ENCODE peak calls at places on chromosomes 3 and 15, in six cellular contexts. R, B, J, X, V and I are unnamed samples.

GRCh38 chr15:40846846-40847224 is 3.0 kb downstream of the SPINT1 start:
- DNase-seq in X (no peak), V (no peak), J (no peak), R (no peak), B (no peak), I (peak)

GRCh38 chr3:33030246-33030645 is 66.7 kb downstream of the GLB1 start:
- DNase-seq in X (no peak), J (no peak), V (no peak), B (no peak), R (no peak), I (no peak)

GRCh38 chr15:57485869-57486268 is 105.8 kb upstream of the MYZAP start:
- DNase-seq in B (peak), R (no peak), J (no peak), V (peak), X (peak), I (no peak)

GRCh38 chr15:85757073-85757938 is 37.4 kb downstream of the KLHL25 start:
- DNase-seq in B (no peak), R (no peak), X (no peak), J (no peak), V (no peak), I (no peak)

GRCh38 chr3:13002398-13003124 is 70.7 kb downstream of the IQSEC1 start:
- DNase-seq in R (no peak), X (no peak), V (no peak), B (no peak), J (no peak), I (peak)

GRCh38 chr3:190053919-190054672 is 66.6 kb downstream of the P3H2 start:
- DNase-seq in V (peak), B (no peak), X (no peak), R (no peak), J (no peak), I (no peak)

GRCh38 chr3:164641071-164641470 is 437.2 kb downstream of the SI start:
- DNase-seq in V (peak), B (no peak), J (no peak), R (no peak), X (no peak), I (no peak)

GRCh38 chr3:184015381-184016019 is 2.2 kb downstream of the ABCC5 start:
- DNase-seq in R (no peak), V (no peak), B (no peak), X (no peak), J (no peak), I (no peak)

GRCh38 chr3:187186801-187187421 is 10.4 kb upstream of the RTP1 start:
- DNase-seq in J (peak), V (peak), X (peak), R (no peak), B (no peak), I (peak)

GRCh38 chr15:69140306-69140705 is 20.1 kb upstream of the GLCE start:
- DNase-seq in B (no peak), V (no peak), X (no peak), J (no peak), R (no peak), I (no peak)

GRCh38 chr15:55683366-55683765 is 59.6 kb downstream of the PRTG start:
- DNase-seq in B (no peak), V (peak), X (no peak), J (no peak), R (no peak), I (no peak)

GRCh38 chr3:97958396-97958795 is 13.8 kb downstream of the RIOX2 start:
- DNase-seq in B (no peak), V (peak), R (no peak), J (no peak), X (no peak), I (no peak)

GRCh38 chr3:55923207-55923606 is 436.1 kb upstream of the WNT5A start:
- DNase-seq in X (no peak), J (no peak), B (no peak), V (no peak), R (no peak), I (no peak)

GRCh38 chr3:172853911-172854648 is 103.6 kb downstream of the ECT2 start:
- DNase-seq in B (peak), V (no peak), X (no peak), J (no peak), R (no peak), I (no peak)

GRCh38 chr3:113214917-113215595 is 3.7 kb downstream of the BOC start:
- DNase-seq in V (peak), X (no peak), R (no peak), J (no peak), B (no peak), I (no peak)

GRCh38 chr15:58457466-58457965 is 25.7 kb downstream of the LIPC start:
- DNase-seq in X (peak), B (no peak), V (peak), R (no peak), J (peak), I (peak)

GRCh38 chr15:48358229-48358641 is 27.0 kb downstream of the DUT start:
- DNase-seq in J (no peak), X (no peak), V (peak), B (peak), R (peak), I (peak)

GRCh38 chr15:74541494-74542191 is 623 bp downstream of the ARID3B start:
- DNase-seq in J (peak), B (peak), V (peak), X (no peak), R (no peak), I (peak)

GRCh38 chr3:11290743-11291680 is 18.8 kb downstream of the ATG7 start:
- DNase-seq in R (no peak), X (no peak), B (no peak), V (peak), J (no peak), I (peak)

GRCh38 chr15:41930221-41930866 is 36.5 kb upstream of the SPTBN5 start:
- DNase-seq in V (peak), R (no peak), B (no peak), J (no peak), X (peak), I (peak)
- TF ChIP-seq CTCF in V (peak), R (no peak), B (no peak), J (no peak), X (peak), I (no peak)

GRCh38 chr15:89575146-89575655 is at the start of gene TICRR:
- DNase-seq in V (peak), J (peak), X (peak), B (peak), R (peak), I (peak)

GRCh38 chr15:89575656-89576416 is 567 bp downstream of the TICRR start:
- DNase-seq in B (peak), V (no peak), X (no peak), R (no peak), J (no peak), I (peak)

GRCh38 chr15:89577776-89578115 is 2.5 kb downstream of the TICRR start:
- DNase-seq in X (no peak), J (no peak), B (peak), V (no peak), R (no peak), I (no peak)

GRCh38 chr15:89578146-89578545 is 2.9 kb downstream of the TICRR start:
- DNase-seq in X (no peak), R (no peak), B (peak), V (no peak), J (no peak), I (no peak)

GRCh38 chr15:89576417-89576773 is 1.1 kb downstream of the TICRR start:
- DNase-seq in B (no peak), J (no peak), R (peak), V (peak), X (no peak), I (no peak)
- H3K4me3 ChIP-seq in B (peak), J (peak), R (peak), V (peak), X (peak), I (peak)

GRCh38 chr3:149658444-149659172 is 783 bp upstream of the WWTR1 start:
- DNase-seq in V (peak), X (peak), R (no peak), J (no peak), B (peak), I (peak)
- TF ChIP-seq CTCF in V (peak), X (no peak), R (no peak), J (no peak), B (no peak), I (peak)

GRCh38 chr3:23916886-23917815 is at the start of the genes NKIRAS1 and RPL15:
- DNase-seq in X (peak), B (peak), J (peak), R (peak), V (peak), I (peak)

GRCh38 chr3:23919628-23920027 is 2.7 kb downstream of the RPL15 start:
- DNase-seq in X (no peak), V (no peak), R (no peak), B (no peak), J (no peak), I (no peak)

GRCh38 chr3:23923786-23924185 is 6.9 kb downstream of the RPL15 start:
- DNase-seq in V (peak), R (no peak), B (peak), J (no peak), X (peak), I (no peak)

GRCh38 chr3:23921052-23921511 is 4.2 kb downstream of the RPL15 start:
- DNase-seq in R (no peak), B (no peak), V (no peak), J (no peak), X (no peak), I (no peak)

DNA sequence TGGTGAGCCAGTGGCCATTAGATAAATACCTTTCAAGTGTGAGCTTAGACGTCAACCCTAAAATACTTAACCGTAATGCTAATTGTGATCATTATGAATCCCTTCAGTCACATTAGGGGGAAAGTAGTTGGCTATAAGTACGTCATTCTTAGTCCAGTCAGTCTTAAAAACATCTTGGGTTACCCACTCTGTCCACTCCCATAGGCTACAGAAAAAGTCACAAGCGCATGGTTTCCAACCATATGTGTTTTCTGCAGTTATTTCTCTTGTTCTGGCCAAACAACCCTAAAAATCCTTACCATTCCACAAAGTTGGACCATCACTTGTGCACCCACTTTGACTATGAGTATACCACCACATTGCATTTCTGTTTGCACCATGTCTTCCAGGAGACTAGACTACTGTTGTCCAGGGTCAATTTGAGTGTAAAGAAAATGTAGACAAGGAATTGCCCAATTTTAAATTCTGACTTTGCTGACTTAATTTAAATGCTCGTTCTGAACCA is 3.3 kb downstream of the RPL15 start:
- DNase-seq in V (no peak), R (no peak), B (no peak), X (no peak), J (no peak), I (no peak)
- H3K4me3 ChIP-seq in V (no peak), R (no peak), B (no peak), X (no peak), J (no peak), I (no peak)

GRCh38 chr15:31178705-31179104 is 77.2 kb upstream of the TRPM1 start:
- DNase-seq in X (no peak), V (no peak), B (no peak), R (no peak), J (no peak), I (no peak)

GRCh38 chr15:31177936-31178335 is 76.4 kb upstream of the TRPM1 start:
- DNase-seq in B (no peak), X (no peak), J (no peak), R (no peak), V (no peak), I (peak)

GRCh38 chr15:31175484-31175883 is 74.0 kb upstream of the TRPM1 start:
- DNase-seq in B (no peak), R (no peak), J (no peak), X (no peak), V (no peak), I (no peak)

GRCh38 chr15:31173790-31174450 is 72.4 kb upstream of the TRPM1 start:
- DNase-seq in J (no peak), V (no peak), B (no peak), X (no peak), R (no peak), I (no peak)

DNA sequence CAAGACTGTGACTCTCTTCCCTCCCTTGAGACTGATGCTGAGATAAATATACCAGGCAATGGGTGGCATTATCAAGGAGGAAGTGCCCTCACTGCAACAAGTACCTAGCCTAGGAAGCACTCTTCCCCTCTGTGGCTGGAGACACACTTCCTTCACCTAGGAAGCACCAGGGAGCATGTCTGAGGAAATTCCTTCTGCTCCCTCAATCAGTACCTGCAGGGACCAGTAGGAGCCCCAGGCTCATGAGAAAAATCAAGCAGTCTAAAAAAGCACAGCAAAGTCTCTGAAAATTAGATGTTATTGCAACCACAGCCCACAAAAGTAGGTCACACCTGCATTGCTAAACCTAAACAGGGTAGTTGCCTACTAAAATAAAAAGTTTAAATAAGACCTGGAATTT is 78.2 kb upstream of the TRPM1 start:
- DNase-seq in R (no peak), X (no peak), B (peak), J (no peak), V (no peak), I (peak)
- TF ChIP-seq CTCF in R (no peak), X (peak), B (no peak), J (no peak), V (no peak), I (no peak)